ENCODE peak calls at places on chromosomes 13 and 19, in six cellular contexts. G, S, D, Y, Z and A are unnamed samples.

GRCh38 chr19:54017266-54017665 is 25.8 kb downstream of the CACNG6 start:
- DNase-seq in G (no peak), S (no peak), D (no peak), Y (peak), Z (no peak), A (peak)

GRCh38 chr13:40453666-40454030 is 212.8 kb downstream of the FOXO1 start:
- DNase-seq in G (no peak), S (no peak), D (no peak), Y (no peak), Z (peak), A (no peak)

GRCh38 chr19:45954132-45954531 is 19.5 kb downstream of the NOVA2 start:
- DNase-seq in G (no peak), S (peak), D (no peak), Y (no peak), Z (no peak), A (no peak)

GRCh38 chr13:82370306-82370705 is 1512.0 kb downstream of the SLITRK1 start:
- DNase-seq in G (no peak), S (no peak), D (no peak), Y (no peak), Z (no peak), A (no peak)

GRCh38 chr19:49689133-49690072 is at the start of gene ADM5:
- DNase-seq in G (no peak), S (no peak), D (peak), Y (no peak), Z (peak), A (no peak)

GRCh38 chr13:23500858-23501257 is 67.4 kb upstream of the SACS start:
- DNase-seq in G (no peak), S (no peak), D (no peak), Y (peak), Z (peak), A (peak)

GRCh38 chr13:42466123-42466522 is 107.8 kb upstream of the TNFSF11 start:
- DNase-seq in G (no peak), S (no peak), D (no peak), Y (no peak), Z (no peak), A (no peak)

GRCh38 chr19:47005873-47006272 is 13.8 kb upstream of the NPAS1 start:
- DNase-seq in G (no peak), S (no peak), D (peak), Y (no peak), Z (no peak), A (no peak)

GRCh38 chr19:17302391-17303166 is 646 bp downstream of the ABHD8 start:
- DNase-seq in G (no peak), S (no peak), D (no peak), Y (no peak), Z (peak), A (no peak)

GRCh38 chr19:6108721-6109633 is 1.3 kb downstream of the RFX2 start:
- DNase-seq in G (no peak), S (no peak), D (peak), Y (peak), Z (peak), A (peak)

GRCh38 chr19:13849991-13850909 is 26.7 kb upstream of the NANOS3 start:
- DNase-seq in G (no peak), S (no peak), D (peak), Y (peak), Z (peak), A (peak)

GRCh38 chr19:5122671-5123409 is 153.9 kb downstream of the KDM4B start:
- DNase-seq in G (no peak), S (no peak), D (no peak), Y (no peak), Z (no peak), A (no peak)

GRCh38 chr19:45168767-45169351 is 8.1 kb upstream of the NKPD1 start:
- DNase-seq in G (no peak), S (no peak), D (no peak), Y (no peak), Z (no peak), A (no peak)

GRCh38 chr13:29745704-29746103 is 104.7 kb downstream of the UBL3 start:
- DNase-seq in G (no peak), S (no peak), D (no peak), Y (no peak), Z (no peak), A (no peak)

GRCh38 chr19:13053761-13054604 is 48.7 kb downstream of the LYL1 start:
- DNase-seq in G (no peak), S (peak), D (no peak), Y (peak), Z (peak), A (peak)

GRCh38 chr13:51425410-51426042 is 27.3 kb downstream of the INTS6 start:
- DNase-seq in G (no peak), S (no peak), D (no peak), Y (peak), Z (no peak), A (peak)

GRCh38 chr19:41646589-41647204 is 19.8 kb upstream of the CEACAM4 start:
- DNase-seq in G (no peak), S (no peak), D (no peak), Y (no peak), Z (peak), A (no peak)

GRCh38 chr19:41192574-41193419 is at the start of gene CYP2S1:
- DNase-seq in G (no peak), S (no peak), D (peak), Y (peak), Z (peak), A (peak)

GRCh38 chr13:112690242-112690943 is 555 bp downstream of the ATP11A start:
- DNase-seq in G (no peak), S (no peak), D (peak), Y (peak), Z (peak), A (peak)

GRCh38 chr13:41154042-41154441 is 21.4 kb upstream of the KBTBD6 start:
- DNase-seq in G (no peak), S (no peak), D (no peak), Y (no peak), Z (no peak), A (no peak)

GRCh38 chr13:39835253-39835652 is 179.8 kb downstream of the COG6 start:
- DNase-seq in G (no peak), S (peak), D (no peak), Y (no peak), Z (peak), A (no peak)

GRCh38 chr19:31979362-31979761 is 366.0 kb upstream of the ZNF507 start:
- DNase-seq in G (no peak), S (no peak), D (no peak), Y (no peak), Z (no peak), A (no peak)

GRCh38 chr13:36872621-36873020 is 47.4 kb downstream of the SMAD9 start:
- DNase-seq in G (no peak), S (no peak), D (peak), Y (no peak), Z (no peak), A (peak)

GRCh38 chr19:39407644-39408391 is 1.2 kb downstream of the ZFP36 start:
- DNase-seq in G (no peak), S (no peak), D (no peak), Y (no peak), Z (peak), A (peak)

GRCh38 chr13:97848886-97849285 is 104.6 kb upstream of the IPO5 start:
- DNase-seq in G (no peak), S (no peak), D (no peak), Y (no peak), Z (no peak), A (no peak)

GRCh38 chr13:103788061-103788652 is 721.9 kb upstream of the SLC10A2 start:
- DNase-seq in G (no peak), S (no peak), D (peak), Y (no peak), Z (no peak), A (no peak)

GRCh38 chr19:10922638-10923014 is 5.8 kb downstream of the YIPF2 start:
- DNase-seq in G (no peak), S (no peak), D (no peak), Y (no peak), Z (no peak), A (no peak)

GRCh38 chr13:19959141-19959830 is 759 bp downstream of the ZMYM2 start:
- DNase-seq in G (no peak), S (peak), D (peak), Y (peak), Z (peak), A (peak)

GRCh38 chr13:24148414-24149305 is 11.9 kb upstream of the SPATA13 start:
- DNase-seq in G (peak), S (no peak), D (peak), Y (peak), Z (peak), A (peak)

GRCh38 chr13:77040076-77040475 is 13.1 kb upstream of the FBXL3 start:
- DNase-seq in G (no peak), S (no peak), D (no peak), Y (no peak), Z (no peak), A (no peak)

GRCh38 chr13:38705351-38705750 is 18.5 kb downstream of the FREM2 start:
- DNase-seq in G (no peak), S (no peak), D (no peak), Y (no peak), Z (no peak), A (no peak)

GRCh38 chr19:53597023-53597422 is 34.8 kb upstream of the DPRX start:
- DNase-seq in G (no peak), S (no peak), D (no peak), Y (no peak), Z (peak), A (no peak)

GRCh38 chr13:73259061-73259908 is 200.5 kb downstream of the KLF5 start:
- DNase-seq in G (no peak), S (no peak), D (no peak), Y (peak), Z (no peak), A (peak)

GRCh38 chr19:13629687-13630357 is 123.5 kb upstream of the CACNA1A start:
- DNase-seq in G (no peak), S (no peak), D (no peak), Y (peak), Z (peak), A (no peak)

GRCh38 chr19:30403583-30403982 is 31.4 kb downstream of the ZNF536 start:
- DNase-seq in G (no peak), S (no peak), D (no peak), Y (no peak), Z (no peak), A (no peak)

GRCh38 chr19:18328340-18329034 is 5.6 kb upstream of the LSM4 start:
- DNase-seq in G (peak), S (peak), D (peak), Y (peak), Z (peak), A (peak)
- H3K9ac ChIP-seq in G (no peak), S (no peak), D (no peak), Y (peak), Z (no peak), A (peak)

GRCh38 chr13:114264886-114265611 is 16.4 kb upstream of the UPF3A start:
- DNase-seq in G (no peak), S (no peak), D (no peak), Y (peak), Z (no peak), A (no peak)
- H4K91ac ChIP-seq in G (no peak), S (no peak), D (no peak), Y (no peak), Z (no peak), A (no peak)

GRCh38 chr13:47813683-47814082 is 187.4 kb downstream of the SUCLA2 start:
- DNase-seq in G (no peak), S (no peak), D (no peak), Y (no peak), Z (no peak), A (no peak)
- H3K9ac ChIP-seq in G (no peak), S (no peak), D (no peak), Y (no peak), Z (no peak), A (no peak)

GRCh38 chr19:15299568-15300409 is 32.5 kb downstream of the BRD4 start:
- DNase-seq in G (no peak), S (no peak), D (no peak), Y (peak), Z (peak), A (peak)
- H4K91ac ChIP-seq in G (no peak), S (no peak), D (no peak), Y (peak), Z (peak), A (no peak)

DNA sequence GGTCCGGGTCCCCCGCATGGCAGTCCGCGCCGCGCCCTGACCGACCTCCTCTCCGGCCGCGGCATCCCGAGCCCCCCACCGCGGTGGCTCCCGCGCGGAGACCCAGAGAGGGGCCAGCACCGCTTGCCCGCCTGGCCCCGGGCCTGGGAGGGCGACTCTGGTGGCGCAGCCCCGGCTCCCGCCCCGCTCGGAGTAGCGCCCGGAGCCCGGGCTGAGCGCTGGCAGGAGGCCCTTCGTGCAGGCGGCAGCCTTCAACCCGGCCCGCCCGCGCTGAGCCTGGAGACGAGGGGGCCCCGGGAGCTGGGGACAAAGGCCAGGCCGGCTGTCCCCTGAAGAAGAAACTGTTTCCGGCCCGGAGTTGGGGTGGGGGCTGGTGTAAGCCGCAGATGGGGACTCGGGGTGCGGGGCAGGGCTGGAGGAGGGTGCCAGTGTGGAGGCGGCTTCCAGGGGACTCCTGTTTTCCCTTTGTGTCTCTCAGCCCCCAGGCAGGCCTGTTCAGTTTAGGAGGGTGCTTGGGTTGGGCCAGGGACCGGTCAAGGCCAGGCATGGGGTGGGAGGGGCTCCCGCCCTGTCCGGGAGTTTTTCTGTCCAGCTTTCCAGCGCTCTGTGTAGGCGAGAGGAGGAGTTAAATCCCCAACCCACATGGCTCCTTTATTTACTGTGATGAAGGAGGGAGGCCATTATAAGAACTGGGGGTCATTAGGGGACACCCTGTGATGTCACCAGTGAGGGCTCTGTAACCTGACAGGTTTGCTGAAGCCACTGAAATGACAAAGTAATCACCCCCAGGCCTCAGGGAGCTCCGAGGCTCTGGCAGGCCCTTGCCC is 967 bp downstream of the LRP3 start:
- DNase-seq in G (no peak), S (no peak), D (no peak), Y (peak), Z (peak), A (peak)
- H3K9ac ChIP-seq in G (no peak), S (peak), D (no peak), Y (peak), Z (peak), A (peak)